ENCODE peak calls at places on chromosome 19, in nine cellular contexts. W, H, F, V, N, X, U, B and E are unnamed samples.

GRCh38 chr19:51365211-51366049 is 758 bp downstream of the ETFB start:
- DNase-seq in U (no peak), N (no peak), X (peak; percentile 42), H (peak; percentile 57), F (peak; percentile 70), V (no peak), W (no peak), B (peak; percentile 55), E (peak; percentile 36)

GRCh38 chr19:45716314-45717130 is 14.2 kb downstream of the FBXO46 start:
- DNase-seq in H (peak; percentile 41), V (no peak), B (no peak), W (no peak), X (peak; percentile 35), N (no peak), U (no peak), F (peak; percentile 51), E (peak; percentile 28)

GRCh38 chr19:55479045-55479444 is 2.6 kb downstream of the ZNF628 start:
- DNase-seq in V (no peak), F (no peak), N (no peak), H (no peak), X (no peak), W (no peak), U (no peak), B (no peak), E (no peak)

GRCh38 chr19:49145485-49146407 is 9.4 kb downstream of the HRC start:
- DNase-seq in N (peak; percentile 92), U (peak; percentile 86), X (peak; percentile 75), B (peak; percentile 90), H (peak; percentile 78), V (peak; percentile 78), F (peak; percentile 81), W (peak; percentile 89), E (peak; percentile 83)

GRCh38 chr19:18401580-18402112 is 4.2 kb upstream of the LRRC25 start:
- DNase-seq in X (peak; percentile 57), B (peak; percentile 76), W (peak; percentile 53), N (no peak), H (peak; percentile 71), U (no peak), V (no peak), F (peak; percentile 74), E (peak; percentile 69)

GRCh38 chr19:39557791-39558622 is 18.0 kb upstream of the EID2 start:
- DNase-seq in U (no peak), F (peak; percentile 41), N (no peak), W (no peak), V (no peak), B (no peak), X (peak; percentile 6), H (no peak), E (peak; percentile 46)

GRCh38 chr19:56314018-56314583 is 538 bp downstream of the ZSCAN5A start:
- DNase-seq in B (no peak), X (no peak), W (no peak), H (no peak), V (no peak), F (no peak), N (peak; percentile 46), U (no peak), E (peak; percentile 4)

GRCh38 chr19:4867534-4868285 is at the start of gene PLIN3:
- DNase-seq in X (peak; percentile 97), H (peak; percentile 96), V (peak; percentile 97), N (peak; percentile 98), W (peak; percentile 97), F (peak; percentile 94), U (peak; percentile 96), B (peak; percentile 98), E (peak; percentile 94)

GRCh38 chr19:47273313-47274070 is 1.2 kb upstream of the INAFM1 start:
- DNase-seq in U (peak; percentile 84), F (peak; percentile 98), B (peak; percentile 95), W (peak; percentile 86), X (peak; percentile 93), N (peak; percentile 96), H (peak; percentile 94), V (peak; percentile 93), E (peak; percentile 97)
- TF ChIP-seq CTCF in U (no peak), F (no peak), B (no peak), W (no peak), X (no peak), N (peak; percentile 12), H (no peak), V (no peak), E (no peak)

GRCh38 chr19:33217881-33218280 is 7.8 kb downstream of the SLC7A10 start:
- DNase-seq in W (no peak), F (no peak), N (no peak), U (no peak), H (no peak), B (no peak), X (no peak), V (no peak), E (no peak)

GRCh38 chr19:33220115-33220514 is 5.5 kb downstream of the SLC7A10 start:
- DNase-seq in N (no peak), H (no peak), W (no peak), B (no peak), V (no peak), X (no peak), F (no peak), U (no peak), E (no peak)

GRCh38 chr19:33220735-33221134 is 4.9 kb downstream of the SLC7A10 start:
- DNase-seq in V (no peak), W (no peak), U (no peak), H (no peak), B (no peak), N (no peak), F (no peak), X (no peak), E (no peak)

GRCh38 chr19:33221641-33222040 is 4.0 kb downstream of the SLC7A10 start:
- DNase-seq in X (peak; percentile 14), B (no peak), F (no peak), N (no peak), W (no peak), U (no peak), V (no peak), H (no peak), E (peak; percentile 20)

GRCh38 chr19:33219261-33219812 is 6.3 kb downstream of the SLC7A10 start:
- DNase-seq in N (no peak), H (no peak), U (peak; percentile 52), B (no peak), X (peak; percentile 76), W (no peak), V (no peak), F (peak; percentile 34), E (peak; percentile 83)
- TF ChIP-seq CTCF in N (no peak), H (peak; percentile 26), U (peak; percentile 37), B (no peak), X (peak; percentile 54), W (no peak), V (no peak), F (peak; percentile 36), E (peak; percentile 73)

GRCh38 chr19:43775299-43775890 is 5.4 kb downstream of the KCNN4 start:
- DNase-seq in B (no peak), U (no peak), N (no peak), V (no peak), X (no peak), H (no peak), F (no peak), W (no peak), E (no peak)

GRCh38 chr19:43777163-43777700 is 3.5 kb downstream of the KCNN4 start:
- DNase-seq in H (no peak), U (no peak), V (no peak), W (no peak), B (no peak), F (no peak), X (peak; percentile 73), N (no peak), E (peak; percentile 73)

GRCh38 chr19:43776285-43776684 is 4.5 kb downstream of the KCNN4 start:
- DNase-seq in F (no peak), N (no peak), B (no peak), X (no peak), V (no peak), W (no peak), U (no peak), H (no peak), E (no peak)

GRCh38 chr19:43773725-43774102 is 7.1 kb downstream of the KCNN4 start:
- DNase-seq in H (no peak), W (no peak), X (no peak), V (no peak), F (no peak), B (no peak), N (no peak), U (no peak), E (no peak)

DNA sequence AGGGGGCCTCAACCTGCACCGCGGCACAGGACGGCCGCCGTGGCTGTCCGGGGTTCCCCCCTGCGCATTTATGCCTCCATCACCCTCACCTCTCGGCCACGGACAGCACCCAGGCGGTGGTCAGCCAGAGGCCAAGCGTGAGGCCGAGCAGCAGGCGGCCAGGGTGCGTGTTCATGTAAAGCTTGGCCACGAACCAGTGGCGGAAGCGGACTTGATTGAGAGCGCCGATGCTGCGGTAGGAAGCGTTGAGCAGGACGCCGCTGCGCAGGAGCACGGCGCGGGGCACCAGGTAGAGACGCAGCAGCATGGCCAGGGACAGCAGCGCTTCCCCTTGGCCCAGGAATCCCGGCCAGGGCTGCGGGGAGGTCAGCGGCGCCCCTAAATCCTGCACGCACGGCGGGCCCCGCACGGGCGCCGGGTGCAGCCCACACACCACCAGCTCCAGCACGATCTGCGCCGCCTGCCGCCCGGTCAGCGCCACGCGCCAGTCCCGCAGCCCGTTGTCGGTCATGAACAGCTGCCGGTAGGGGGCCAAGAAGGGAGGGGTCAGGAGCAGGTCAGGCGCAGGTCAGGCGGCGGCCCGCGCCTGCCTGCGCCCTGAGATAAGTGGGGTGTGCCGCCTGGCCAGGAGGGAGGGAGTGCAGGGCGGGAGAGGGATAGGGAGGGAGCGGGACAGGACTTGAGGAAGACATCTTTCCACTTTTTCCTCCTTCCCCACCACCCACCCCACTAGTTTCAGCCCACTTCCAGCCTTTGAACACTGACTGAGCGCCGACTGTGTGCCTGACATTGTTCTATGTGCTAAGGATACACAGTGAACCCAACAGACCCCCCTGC is 6.5 kb downstream of the KCNN4 start:
- DNase-seq in F (no peak), X (no peak), N (no peak), B (peak; percentile 77), U (peak; percentile 72), V (peak; percentile 74), W (peak; percentile 84), H (peak; percentile 57), E (no peak)
- TF ChIP-seq CTCF in F (no peak), X (peak; percentile 47), N (peak; percentile 61), B (peak; percentile 13), U (peak; percentile 72), V (peak; percentile 13), W (peak; percentile 73), H (peak; percentile 50), E (no peak)

GRCh38 chr19:1783354-1783753 is 28.7 kb downstream of the ATP8B3 start:
- DNase-seq in U (no peak), N (no peak), V (no peak), H (no peak), W (no peak), B (no peak), F (no peak), X (no peak), E (no peak)

GRCh38 chr19:1777149-1777548 is 23.8 kb downstream of the ONECUT3 start:
- DNase-seq in U (no peak), X (no peak), N (no peak), W (no peak), H (no peak), B (no peak), V (no peak), F (no peak), E (no peak)

GRCh38 chr19:1782501-1782900 is 29.2 kb downstream of the ONECUT3 start:
- DNase-seq in U (no peak), N (no peak), F (no peak), B (no peak), V (no peak), X (no peak), W (no peak), H (no peak), E (no peak)

GRCh38 chr19:1779604-1779973 is 26.3 kb downstream of the ONECUT3 start:
- DNase-seq in N (no peak), H (no peak), U (no peak), V (no peak), F (no peak), X (no peak), B (no peak), W (no peak), E (no peak)

DNA sequence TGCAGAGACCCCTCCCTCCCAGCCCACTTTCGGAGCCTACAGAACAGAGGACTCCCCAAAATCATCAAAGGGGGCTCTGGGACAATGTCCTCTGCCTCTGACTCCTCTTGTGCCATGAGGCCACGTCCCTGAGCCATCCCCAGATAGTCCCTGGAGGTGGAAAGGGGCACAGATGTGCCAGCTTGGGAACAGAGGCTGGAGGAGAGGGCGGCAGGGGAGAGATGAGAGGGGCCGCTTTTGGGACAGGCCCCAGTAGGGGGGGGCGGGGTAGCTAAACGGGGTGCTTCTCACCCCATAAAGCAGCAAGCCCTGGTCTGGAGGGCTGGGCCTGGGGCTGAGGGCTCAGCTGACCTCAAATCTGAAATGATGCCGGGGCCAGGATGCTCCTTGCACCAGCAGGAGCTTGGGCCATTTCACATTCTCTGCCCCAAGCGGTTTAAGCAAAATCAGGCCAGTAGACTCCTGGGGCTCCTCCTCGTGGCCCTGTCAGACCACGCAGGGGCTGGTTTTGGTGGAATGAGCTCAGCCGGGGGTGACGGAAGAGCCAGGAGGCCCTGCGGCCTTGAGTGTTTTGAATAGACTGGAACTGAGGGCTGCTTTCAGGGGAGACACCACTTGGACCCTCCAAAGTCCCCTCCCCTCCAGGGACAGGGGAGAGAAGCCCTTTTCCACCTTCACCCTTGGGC is 27.1 kb downstream of the ONECUT3 start:
- DNase-seq in W (no peak), B (no peak), U (no peak), H (no peak), X (no peak), F (no peak), V (no peak), N (no peak), E (peak; percentile 53)
- TF ChIP-seq CTCF in W (no peak), B (no peak), U (peak; percentile 19), H (peak; percentile 16), X (peak; percentile 24), F (peak; percentile 26), V (no peak), N (no peak), E (no peak)